ENCODE peak calls at places on chromosomes 6 and 20, in eight cellular contexts. I, V, U, Q, P, C, A and Z are unnamed samples. For H3K36me3, the result is how much of the 10 kb centered on the place peaks cover.

GRCh38 chr20:5077761-5078387 is 41.9 kb downstream of the PCNA start:
- DNase-seq in I (no peak), V (no peak), U (no peak), Q (no peak), P (no peak), C (no peak), A (no peak), Z (no peak)

GRCh38 chr20:29741894-29742698 is 1515.4 kb upstream of the DEFB115 start:
- DNase-seq in I (peak), V (no peak), U (no peak), Q (no peak), P (no peak), C (no peak), A (no peak), Z (no peak)

GRCh38 chr6:109526905-109527628 is 44.0 kb upstream of the ZBTB24 start:
- DNase-seq in I (peak), V (no peak), U (peak), Q (peak), P (peak), C (peak), A (no peak), Z (peak)

GRCh38 chr6:105879902-105880547 is 206.1 kb upstream of the PRDM1 start:
- DNase-seq in I (peak), V (peak), U (no peak), Q (no peak), P (no peak), C (no peak), A (peak), Z (no peak)

GRCh38 chr20:42483694-42484303 is 705.9 kb downstream of the PTPRT start:
- DNase-seq in I (no peak), V (no peak), U (no peak), Q (no peak), P (peak), C (peak), A (no peak), Z (no peak)

GRCh38 chr6:45378324-45378926 is 691 bp upstream of the SUPT3H start:
- DNase-seq in I (peak), V (peak), U (no peak), Q (peak), P (no peak), C (peak), A (no peak), Z (no peak)

GRCh38 chr6:152124432-152125074 is 317.1 kb downstream of the ESR1 start:
- DNase-seq in I (no peak), V (no peak), U (peak), Q (peak), P (peak), C (peak), A (no peak), Z (peak)

GRCh38 chr6:55868910-55869479 is 6.4 kb downstream of the BMP5 start:
- DNase-seq in I (no peak), V (no peak), U (peak), Q (peak), P (peak), C (no peak), A (no peak), Z (peak)

GRCh38 chr6:53492860-53493634 is 51.9 kb downstream of the GCLC start:
- DNase-seq in I (no peak), V (no peak), U (peak), Q (peak), P (peak), C (peak), A (no peak), Z (no peak)

GRCh38 chr6:73028893-73029450 is 196.3 kb downstream of the KHDC1L start:
- DNase-seq in I (no peak), V (no peak), U (no peak), Q (no peak), P (no peak), C (no peak), A (no peak), Z (no peak)

GRCh38 chr20:5039255-5039657 is 37.9 kb upstream of the SLC23A2 start:
- DNase-seq in I (peak), V (no peak), U (no peak), Q (no peak), P (no peak), C (no peak), A (no peak), Z (no peak)

GRCh38 chr20:5991623-5992441 is 41.4 kb downstream of the MCM8 start:
- DNase-seq in I (no peak), V (no peak), U (peak), Q (no peak), P (peak), C (no peak), A (no peak), Z (no peak)

DNA sequence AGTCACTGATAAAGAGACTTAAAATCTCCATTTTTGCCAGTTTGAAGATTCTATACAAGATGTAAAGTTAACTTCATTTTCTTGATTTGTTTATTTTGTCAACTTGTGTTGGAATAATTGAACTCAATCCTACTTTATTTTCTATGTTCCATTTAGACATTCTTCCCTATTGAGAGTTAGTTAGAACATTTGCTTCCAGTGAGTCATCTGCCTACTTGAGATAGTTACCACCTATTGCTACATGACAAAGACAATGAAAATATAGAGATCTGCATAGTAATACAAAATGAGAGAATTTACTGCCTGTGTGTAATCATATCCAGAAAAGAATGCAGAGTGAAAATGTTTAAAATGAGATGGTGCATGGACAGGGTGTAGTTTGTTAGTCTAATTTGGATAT is 419.9 kb downstream of the NKAIN2 start:
- DNase-seq in I (no peak), V (no peak), U (no peak), Q (no peak), P (no peak), C (no peak), A (no peak), Z (no peak)
- H3K36me3 ChIP-seq in I (under half), V (under half), U (under half), Q (under half), P (under half), C (under half), A (under half), Z (under half)

GRCh38 chr6:21597243-21597682 is 3.7 kb downstream of the SOX4 start:
- DNase-seq in I (no peak), V (no peak), U (no peak), Q (no peak), P (no peak), C (no peak), A (no peak), Z (no peak)

GRCh38 chr6:21597706-21598273 is 4.2 kb downstream of the SOX4 start:
- DNase-seq in I (no peak), V (no peak), U (no peak), Q (no peak), P (no peak), C (no peak), A (no peak), Z (no peak)

GRCh38 chr6:21599074-21599639 is 5.6 kb downstream of the SOX4 start:
- DNase-seq in I (no peak), V (no peak), U (no peak), Q (no peak), P (no peak), C (no peak), A (no peak), Z (no peak)

GRCh38 chr6:21596379-21597242 is 3.1 kb downstream of the SOX4 start:
- DNase-seq in I (peak), V (peak), U (peak), Q (peak), P (peak), C (peak), A (peak), Z (peak)

GRCh38 chr6:21598662-21599061 is 5.1 kb downstream of the SOX4 start:
- DNase-seq in I (no peak), V (no peak), U (no peak), Q (no peak), P (no peak), C (no peak), A (no peak), Z (no peak)
- H3K4me3 ChIP-seq in I (no peak), V (peak), U (peak), Q (no peak), P (peak), C (peak), A (peak), Z (peak)

DNA sequence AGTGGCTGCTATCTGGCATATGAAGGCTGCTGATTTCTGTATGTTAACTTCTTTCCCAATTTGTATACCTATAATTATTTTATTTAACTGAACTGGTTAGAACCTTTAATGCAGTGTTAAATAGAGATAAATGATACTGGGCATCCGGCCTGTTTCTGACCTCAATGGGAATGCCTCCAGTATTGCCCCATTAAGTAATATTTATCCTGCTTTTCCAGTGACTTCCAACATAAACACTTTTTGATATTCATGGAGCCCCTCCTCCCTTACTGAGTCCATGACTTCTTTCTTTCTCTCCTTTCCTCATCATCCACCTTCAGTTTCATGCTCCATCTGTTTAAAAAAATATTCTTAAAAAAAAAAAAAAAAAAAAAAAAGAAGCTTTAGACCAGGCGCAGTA is 8.8 kb downstream of the TRIM27 start:
- DNase-seq in I (no peak), V (no peak), U (peak), Q (no peak), P (no peak), C (no peak), A (no peak), Z (no peak)
- H3K36me3 ChIP-seq in I (half or more), V (half or more), U (half or more), Q (under half), P (under half), C (under half), A (under half), Z (half or more)

GRCh38 chr20:37598611-37599342 is 71.1 kb upstream of the BLCAP start:
- DNase-seq in I (no peak), V (no peak), U (no peak), Q (no peak), P (no peak), C (no peak), A (no peak), Z (no peak)
- H3K4me3 ChIP-seq in I (no peak), V (no peak), U (no peak), Q (no peak), P (no peak), C (peak), A (no peak), Z (no peak)

DNA sequence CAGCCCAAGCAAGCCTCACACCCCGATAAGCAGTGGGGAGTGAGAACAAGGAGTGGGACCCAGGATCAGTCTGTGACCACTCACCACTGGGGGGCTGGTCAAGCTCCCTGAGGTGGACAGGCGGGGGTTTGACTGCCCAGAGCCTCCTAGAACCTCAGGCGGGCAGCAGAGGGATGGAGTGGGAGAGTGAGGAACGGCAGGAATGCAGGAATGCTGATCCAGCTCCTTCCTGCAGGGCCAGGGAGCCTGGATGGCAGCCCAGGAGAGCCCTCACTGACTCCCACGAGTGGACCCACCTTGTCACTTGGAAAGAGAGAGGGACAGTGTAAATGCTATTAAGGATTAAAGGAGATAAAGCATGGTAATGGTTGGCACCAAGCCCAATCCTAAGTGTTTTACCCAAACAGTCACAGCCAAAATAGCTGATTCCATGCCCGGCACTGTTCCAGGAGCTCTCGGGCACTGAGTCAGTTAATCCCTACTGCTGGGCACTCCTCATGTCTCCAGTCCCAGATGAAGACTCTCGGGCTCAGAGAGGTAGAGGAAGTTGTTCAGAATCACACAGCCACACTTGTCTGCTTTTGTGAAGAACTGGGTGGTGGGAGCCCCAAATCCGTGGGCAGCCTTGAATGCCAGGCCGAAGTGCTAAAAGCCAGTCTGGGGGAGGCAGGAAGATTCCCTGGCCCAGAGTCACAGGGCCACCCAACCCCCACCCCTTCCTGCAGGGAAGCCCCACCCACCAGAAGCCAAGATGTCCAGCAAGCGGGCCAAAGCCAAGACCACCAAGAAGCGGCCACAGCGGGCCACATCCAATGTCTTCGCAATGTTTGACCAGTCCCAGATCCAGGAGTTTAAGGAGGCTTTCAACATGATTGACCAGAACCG is 3.1 kb downstream of the MYL9 start:
- DNase-seq in I (no peak), V (peak), U (peak), Q (no peak), P (no peak), C (no peak), A (peak), Z (no peak)
- H3K36me3 ChIP-seq in I (under half), V (under half), U (under half), Q (under half), P (under half), C (under half), A (under half), Z (under half)

DNA sequence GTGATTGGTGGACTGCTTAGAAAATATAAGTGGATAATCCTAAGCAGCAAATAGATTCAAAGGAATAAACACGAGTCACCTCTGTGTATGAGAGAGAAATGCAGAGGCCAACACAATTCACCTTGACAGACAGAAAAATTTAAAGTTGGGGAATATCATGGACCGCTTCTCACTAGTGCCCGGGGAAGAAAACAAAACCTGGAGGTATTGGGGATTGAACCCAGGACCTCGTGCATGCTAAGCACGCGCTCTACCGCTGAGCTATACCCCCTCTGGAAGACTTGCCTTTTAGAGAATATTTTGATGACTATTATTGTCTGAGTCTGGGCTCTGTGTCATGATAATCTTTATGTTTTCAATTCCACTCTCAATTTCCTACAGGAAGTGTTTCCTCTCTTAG is 111.9 kb downstream of the TRIM27 start:
- DNase-seq in I (no peak), V (no peak), U (peak), Q (no peak), P (no peak), C (peak), A (no peak), Z (no peak)
- H3K4me3 ChIP-seq in I (no peak), V (no peak), U (no peak), Q (no peak), P (no peak), C (no peak), A (no peak), Z (no peak)

GRCh38 chr6:111724039-111724438 is 118.4 kb upstream of the TRAF3IP2 start:
- DNase-seq in I (no peak), V (no peak), U (no peak), Q (no peak), P (no peak), C (no peak), A (no peak), Z (no peak)

GRCh38 chr6:111720931-111721496 is 115.3 kb upstream of the TRAF3IP2 start:
- DNase-seq in I (no peak), V (no peak), U (no peak), Q (no peak), P (no peak), C (no peak), A (no peak), Z (no peak)

GRCh38 chr6:111721677-111722219 is 116.1 kb upstream of the TRAF3IP2 start:
- DNase-seq in I (peak), V (no peak), U (peak), Q (no peak), P (peak), C (peak), A (no peak), Z (no peak)

GRCh38 chr6:111723412-111723970 is 117.8 kb upstream of the TRAF3IP2 start:
- DNase-seq in I (no peak), V (no peak), U (no peak), Q (no peak), P (no peak), C (no peak), A (no peak), Z (no peak)

GRCh38 chr6:111722220-111722731 is 116.6 kb upstream of the TRAF3IP2 start:
- DNase-seq in I (no peak), V (no peak), U (peak), Q (no peak), P (no peak), C (no peak), A (no peak), Z (no peak)
- H3K36me3 ChIP-seq in I (under half), V (under half), U (under half), Q (under half), P (under half), C (under half), A (under half), Z (under half)